ENCODE peak calls at places on chromosomes 12 and 14, in seven cellular contexts. I is GM18507; D is psoas muscle; L is SHP77 treated with DMSO at 0.1 percent for 48 hours; G is activated CD8-positive, alpha-beta memory T cell treated with anti-CD3 and anti-CD28 coated beads for 24 hours; T is left ventricle myocardium superior; O is glutamatergic neuron. Q is an unnamed sample.

GRCh38 chr14:101226265-101226602 is 322.7 kb upstream of the RTL1 start:
- DNase-seq in I (no peak), D (no peak), L (no peak), G (peak), T (no peak), O (no peak), Q (no peak)

GRCh38 chr14:36820901-36821300 is 159.2 kb downstream of the PAX9 start:
- DNase-seq in I (no peak), D (no peak), L (no peak), G (no peak), T (no peak), O (no peak), Q (no peak)

GRCh38 chr12:32896438-32897275 is at the start of gene PKP2:
- DNase-seq in I (no peak), D (peak), L (peak), G (peak), T (peak), O (peak), Q (peak)

GRCh38 chr14:23153891-23154796 is 29.3 kb downstream of the SLC7A8 start:
- DNase-seq in I (no peak), D (peak), L (no peak), G (no peak), T (peak), O (no peak), Q (no peak)

GRCh38 chr12:24109381-24110039 is 160.0 kb upstream of the SOX5 start:
- DNase-seq in I (peak), D (no peak), L (no peak), G (no peak), T (no peak), O (no peak), Q (no peak)

GRCh38 chr12:28222081-28222700 is 31.9 kb downstream of the CCDC91 start:
- DNase-seq in I (no peak), D (no peak), L (no peak), G (peak), T (no peak), O (no peak), Q (no peak)

GRCh38 chr12:51755251-51755650 is 93.3 kb downstream of the FIGNL2 start:
- DNase-seq in I (no peak), D (no peak), L (no peak), G (no peak), T (no peak), O (no peak), Q (no peak)

GRCh38 chr12:103654816-103655215 is 67.7 kb downstream of the STAB2 start:
- DNase-seq in I (no peak), D (no peak), L (no peak), G (no peak), T (no peak), O (no peak), Q (no peak)

GRCh38 chr14:55446127-55446736 is 5.8 kb upstream of the TBPL2 start:
- DNase-seq in I (no peak), D (no peak), L (peak), G (peak), T (no peak), O (peak), Q (no peak)

GRCh38 chr12:50200507-50201273 is 33.5 kb upstream of the CERS5 start:
- DNase-seq in I (no peak), D (no peak), L (no peak), G (no peak), T (no peak), O (no peak), Q (no peak)

GRCh38 chr14:102900631-102901571 is 21.6 kb upstream of the AMN start:
- DNase-seq in I (peak), D (no peak), L (no peak), G (no peak), T (no peak), O (no peak), Q (no peak)

GRCh38 chr14:61281186-61281676 is at the start of gene TMEM30B:
- DNase-seq in I (no peak), D (no peak), L (no peak), G (no peak), T (no peak), O (no peak), Q (no peak)

GRCh38 chr12:94254270-94254669 is 105.9 kb downstream of the PLXNC1 start:
- DNase-seq in I (no peak), D (no peak), L (no peak), G (no peak), T (no peak), O (no peak), Q (no peak)

GRCh38 chr14:56172074-56172473 is 53.9 kb downstream of the PELI2 start:
- DNase-seq in I (no peak), D (no peak), L (no peak), G (no peak), T (no peak), O (no peak), Q (no peak)

GRCh38 chr14:99213603-99214002 is 58.4 kb downstream of the BCL11B start:
- DNase-seq in I (no peak), D (no peak), L (no peak), G (peak), T (no peak), O (no peak), Q (no peak)

GRCh38 chr14:66992776-66993175 is 196.5 kb upstream of the GARIN2 start:
- DNase-seq in I (no peak), D (no peak), L (no peak), G (no peak), T (no peak), O (no peak), Q (no peak)

GRCh38 chr12:41061189-41061588 is 126.9 kb upstream of the PDZRN4 start:
- DNase-seq in I (no peak), D (no peak), L (no peak), G (no peak), T (no peak), O (no peak), Q (no peak)

GRCh38 chr12:51788876-51789275 is 59.6 kb downstream of the FIGNL2 start:
- DNase-seq in I (no peak), D (no peak), L (no peak), G (no peak), T (no peak), O (no peak), Q (no peak)

GRCh38 chr12:897386-897785 is 52.1 kb downstream of the RAD52 start:
- DNase-seq in I (no peak), D (no peak), L (no peak), G (no peak), T (no peak), O (no peak), Q (no peak)

GRCh38 chr12:27009926-27010325 is 4.3 kb downstream of the TM7SF3 start:
- DNase-seq in I (no peak), D (no peak), L (no peak), G (no peak), T (no peak), O (no peak), Q (no peak)

GRCh38 chr14:60649815-60650381 is 621 bp upstream of the SIX1 start:
- DNase-seq in I (no peak), D (no peak), L (peak), G (no peak), T (no peak), O (peak), Q (no peak)

GRCh38 chr12:6034596-6034995 is 89.5 kb upstream of the ANO2 start:
- DNase-seq in I (no peak), D (no peak), L (no peak), G (no peak), T (no peak), O (no peak), Q (no peak)

GRCh38 chr14:24322672-24323071 is 11.4 kb downstream of the LTB4R start:
- DNase-seq in I (no peak), D (no peak), L (no peak), G (no peak), T (no peak), O (no peak), Q (no peak)

GRCh38 chr14:94602722-94603121 is 9.5 kb upstream of the SERPINA3 start:
- DNase-seq in I (no peak), D (no peak), L (no peak), G (no peak), T (no peak), O (peak), Q (no peak)

GRCh38 chr12:52232233-52232915 is 669 bp upstream of the KRT7 start:
- DNase-seq in I (no peak), D (no peak), L (no peak), G (no peak), T (no peak), O (no peak), Q (no peak)

GRCh38 chr14:81219821-81220487 is 805 bp downstream of the GTF2A1 start:
- DNase-seq in I (no peak), D (peak), L (no peak), G (peak), T (peak), O (peak), Q (no peak)

GRCh38 chr14:69543341-69544249 is 31.1 kb downstream of the CCDC177 start:
- DNase-seq in I (no peak), D (peak), L (no peak), G (peak), T (peak), O (peak), Q (no peak)

GRCh38 chr12:100024974-100025555 is 40.3 kb upstream of the ANKS1B start:
- DNase-seq in I (no peak), D (no peak), L (no peak), G (no peak), T (no peak), O (no peak), Q (no peak)

GRCh38 chr14:102218688-102219087 is 79.0 kb downstream of the WDR20 start:
- DNase-seq in I (no peak), D (no peak), L (no peak), G (no peak), T (no peak), O (no peak), Q (no peak)